ENCODE peak calls at places on chromosomes 6 and 20, in eight cellular contexts. Q is DND-41; P is CD4-positive, alpha-beta T cell; Y is IMR-90; C is neuronal stem cell; H is CD8-positive, alpha-beta T cell; V is tibial nerve; F is SK-N-SH. G is an unnamed sample. For H3K27me3, the result is how much of the 10 kb centered on the place peaks cover.

GRCh38 chr6:37059344-37060194 is 54.1 kb downstream of the FGD2 start:
- DNase-seq in H (no peak), C (peak), P (no peak), Q (no peak), F (no peak), Y (peak), V (no peak), G (peak)

GRCh38 chr20:4041748-4042411 is 26.5 kb upstream of the RNF24 start:
- DNase-seq in Q (no peak), P (no peak), H (no peak), V (peak), Y (peak), C (no peak), F (no peak), G (peak)

GRCh38 chr20:34472246-34472925 is 43.8 kb upstream of the DYNLRB1 start:
- DNase-seq in Y (peak), H (no peak), V (no peak), P (no peak), C (no peak), Q (no peak), F (no peak), G (peak)

GRCh38 chr20:32902456-32903420 is 44.0 kb downstream of the EFCAB8 start:
- DNase-seq in C (peak), F (peak), V (peak), Y (peak), P (peak), Q (peak), H (peak), G (peak)

GRCh38 chr6:20302702-20303251 is 90.5 kb upstream of the MBOAT1 start:
- DNase-seq in Y (peak), F (no peak), C (no peak), V (no peak), P (no peak), Q (no peak), H (no peak), G (peak)

GRCh38 chr20:752263-752662 is 16.0 kb downstream of the SLC52A3 start:
- DNase-seq in P (no peak), C (no peak), Q (no peak), V (no peak), F (no peak), Y (no peak), H (no peak), G (no peak)

GRCh38 chr6:84150680-84151079 is 76.8 kb downstream of the CEP162 start:
- DNase-seq in Y (peak), F (no peak), H (no peak), V (no peak), C (no peak), P (no peak), Q (no peak), G (no peak)

GRCh38 chr6:868212-868611 is 175.3 kb upstream of the EXOC2 start:
- DNase-seq in C (no peak), Q (no peak), F (no peak), H (no peak), P (no peak), V (no peak), Y (no peak), G (no peak)

GRCh38 chr6:73121421-73121993 is 103.8 kb downstream of the KHDC1L start:
- DNase-seq in F (no peak), C (no peak), H (no peak), P (no peak), V (no peak), Y (peak), Q (no peak), G (no peak)

GRCh38 chr6:436308-437041 is 44.9 kb downstream of the IRF4 start:
- DNase-seq in C (no peak), Q (no peak), V (no peak), Y (peak), H (no peak), P (no peak), F (peak), G (no peak)

GRCh38 chr6:19669206-19669605 is 168.0 kb upstream of the ID4 start:
- DNase-seq in P (no peak), F (no peak), C (no peak), H (no peak), V (no peak), Y (no peak), Q (no peak), G (no peak)

DNA sequence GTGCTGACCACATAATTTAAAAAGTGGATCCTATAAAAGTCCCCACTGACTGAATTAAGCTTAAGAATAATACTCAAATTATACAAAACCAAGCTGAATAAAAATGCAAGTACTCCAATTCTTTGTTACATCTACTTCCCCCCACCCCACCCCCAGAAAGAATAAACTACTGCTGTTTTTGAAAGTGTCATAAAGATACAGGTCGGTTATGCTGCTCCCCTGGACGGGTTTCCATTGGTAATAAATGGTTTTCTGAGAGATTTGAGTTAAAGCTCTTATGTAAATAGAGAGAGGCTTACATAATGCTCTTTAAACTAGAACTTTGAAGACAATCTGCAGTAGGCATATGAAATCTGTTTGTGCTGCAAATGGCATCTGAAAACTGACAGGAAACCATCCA is 10.9 kb upstream of the POU3F2 start:
- DNase-seq in V (no peak), Y (no peak), F (no peak), C (no peak), Q (no peak), P (no peak), H (no peak), G (peak)
- H3K27me3 ChIP-seq in V (under half), Y (half or more), F (under half), C (under half), Q (under half), P (half or more), H (under half), G (half or more)

DNA sequence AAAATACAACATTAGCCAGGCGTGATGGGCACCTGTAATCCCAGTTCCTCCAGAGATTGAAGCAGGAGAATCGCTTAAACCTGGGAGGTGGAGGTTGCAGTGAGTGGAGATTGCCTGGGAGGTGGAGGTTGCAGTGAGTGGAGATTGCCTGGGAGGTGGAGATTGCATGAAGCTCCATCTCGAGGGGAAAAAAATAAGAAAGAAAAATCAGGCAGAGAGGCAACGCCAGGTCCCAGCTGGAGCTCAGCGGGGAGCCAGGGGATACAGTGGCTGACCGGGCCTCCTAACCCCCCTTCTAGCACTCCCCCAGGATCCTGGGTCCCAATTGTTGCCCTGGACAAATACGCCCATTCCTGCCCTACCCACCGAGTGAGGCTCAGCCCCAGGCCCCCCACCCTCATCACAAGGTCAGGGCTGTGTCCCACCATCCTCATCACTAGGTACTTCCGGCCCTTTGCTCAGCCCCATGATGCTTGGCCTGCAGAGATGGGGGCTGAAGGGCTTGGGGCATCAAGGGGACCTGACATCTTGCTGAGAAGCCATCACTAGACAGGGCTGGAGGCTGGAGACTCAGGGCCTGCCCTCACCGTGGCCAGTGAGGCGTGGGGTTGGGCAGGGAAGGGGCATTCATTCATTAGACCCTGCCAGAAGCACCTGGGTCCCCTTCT is 1.9 kb downstream of the OGFR start:
- DNase-seq in V (no peak), H (no peak), F (no peak), P (no peak), C (no peak), Q (no peak), Y (no peak), G (no peak)
- H3K27ac ChIP-seq in V (peak), H (no peak), F (no peak), P (peak), C (no peak), Q (peak), Y (peak), G (peak)

GRCh38 chr6:29976253-29976587 is 33.9 kb downstream of the HLA-A start:
- DNase-seq in Y (no peak), Q (no peak), C (no peak), F (no peak), V (no peak), H (no peak), P (no peak), G (no peak)

GRCh38 chr6:29974901-29975560 is 32.7 kb downstream of the HLA-A start:
- DNase-seq in F (no peak), P (no peak), Q (no peak), C (no peak), V (no peak), H (no peak), Y (no peak), G (no peak)

GRCh38 chr6:29975561-29975907 is 33.2 kb downstream of the HLA-A start:
- DNase-seq in C (no peak), Y (no peak), H (no peak), P (no peak), V (no peak), F (no peak), Q (no peak), G (no peak)

GRCh38 chr6:29976588-29977424 is 34.5 kb downstream of the HLA-A start:
- DNase-seq in C (peak), F (peak), P (peak), Q (no peak), Y (peak), H (no peak), V (peak), G (peak)

GRCh38 chr6:29977425-29977727 is 35.0 kb downstream of the HLA-A start:
- DNase-seq in Q (no peak), H (no peak), Y (no peak), V (no peak), P (no peak), C (no peak), F (no peak), G (no peak)
- H3K27me3 ChIP-seq in Q (under half), H (under half), Y (under half), V (under half), P (under half), C (under half), F (under half), G (under half)

DNA sequence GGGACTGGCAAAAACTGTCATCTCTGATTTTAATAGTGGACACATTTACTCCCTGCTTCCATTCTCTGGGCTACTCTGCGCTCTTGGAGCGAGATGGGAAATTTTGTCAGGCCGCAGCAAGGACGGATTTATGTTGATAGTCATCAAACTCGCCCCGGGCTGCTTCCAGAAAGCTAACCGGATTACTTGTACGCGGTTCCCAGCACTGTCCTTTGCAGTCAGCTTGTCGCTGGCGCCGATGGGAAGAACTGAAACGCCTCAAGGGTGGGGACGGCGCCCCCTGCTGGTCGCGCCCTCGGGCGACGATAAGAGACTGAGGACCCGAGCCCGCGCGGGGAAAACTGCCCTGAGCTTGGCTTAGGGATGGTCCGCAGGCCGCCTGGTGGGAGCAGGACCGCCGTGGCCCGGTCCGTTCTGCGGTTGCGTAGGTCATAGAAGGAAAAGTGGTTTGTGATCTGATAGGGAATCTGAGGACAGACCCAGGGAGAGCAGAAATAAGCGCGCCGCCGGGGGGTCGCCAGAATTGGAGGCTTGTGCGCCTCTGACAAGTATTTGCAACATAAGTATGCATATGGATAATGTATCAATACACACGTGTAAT is 984 bp upstream of the ABT1 start:
- DNase-seq in F (peak), C (peak), V (peak), H (peak), P (peak), Y (peak), Q (peak), G (peak)
- H3K27ac ChIP-seq in F (peak), C (no peak), V (peak), H (peak), P (no peak), Y (peak), Q (peak), G (peak)

GRCh38 chr20:1945134-1945618 is 48.7 kb downstream of the PDYN start:
- DNase-seq in P (no peak), C (no peak), F (no peak), V (peak), H (no peak), Y (no peak), Q (no peak), G (no peak)

GRCh38 chr20:1942486-1943266 is 47.5 kb downstream of the SIRPA start:
- DNase-seq in Q (no peak), H (no peak), V (no peak), F (no peak), P (no peak), C (no peak), Y (no peak), G (no peak)

GRCh38 chr20:1943267-1944002 is 48.2 kb downstream of the SIRPA start:
- DNase-seq in C (no peak), Q (no peak), V (peak), H (no peak), P (no peak), F (no peak), Y (no peak), G (no peak)

GRCh38 chr20:1945660-1946059 is 48.2 kb downstream of the PDYN start:
- DNase-seq in C (no peak), Q (no peak), Y (no peak), H (no peak), V (no peak), P (no peak), F (no peak), G (no peak)

DNA sequence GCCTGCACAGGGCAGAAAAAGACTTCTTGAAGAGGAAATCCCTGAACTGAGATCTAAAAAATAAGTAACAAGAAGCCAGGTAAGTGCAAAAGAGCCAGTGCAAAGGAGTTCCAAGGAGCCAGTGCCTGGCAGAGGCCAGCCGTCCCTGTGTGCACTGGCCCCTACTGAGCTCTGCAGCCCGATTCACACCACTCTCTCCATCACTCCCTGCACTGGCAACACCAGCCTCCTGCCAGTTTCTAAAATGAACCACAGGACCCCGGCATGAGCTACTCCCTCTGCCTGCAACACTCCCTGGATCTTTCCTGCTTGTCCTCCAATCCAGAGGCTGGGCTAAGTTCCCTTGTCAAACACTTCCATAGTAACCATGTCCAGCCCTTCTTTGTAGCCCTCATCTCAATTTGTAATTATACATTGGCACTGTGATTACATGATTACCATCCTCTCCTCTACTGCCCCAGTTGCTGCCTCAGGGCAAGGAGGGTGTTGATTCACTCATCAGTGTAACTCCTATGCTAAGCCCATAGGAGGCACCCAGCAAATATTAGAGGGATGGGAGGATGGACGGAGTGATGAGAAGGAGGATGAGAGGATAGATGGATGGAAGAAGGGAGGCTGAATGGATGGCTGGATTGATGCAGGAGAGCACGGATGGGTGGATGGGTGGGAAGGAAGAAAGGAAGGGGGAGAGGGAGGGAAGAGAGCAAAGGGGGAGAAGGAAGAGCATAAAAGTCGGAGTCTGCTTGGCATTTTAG is 49.3 kb downstream of the SIRPA start:
- DNase-seq in F (no peak), V (no peak), Q (no peak), C (no peak), H (no peak), Y (no peak), P (no peak), G (no peak)
- H3K27me3 ChIP-seq in F (under half), V (under half), Q (under half), C (under half), H (under half), Y (half or more), P (under half), G (under half)

GRCh38 chr6:24775520-24776058 is 852 bp downstream of the GMNN start:
- DNase-seq in V (no peak), H (peak), Y (peak), P (peak), F (no peak), Q (no peak), C (no peak), G (no peak)

GRCh38 chr6:24778878-24779277 is 4.1 kb downstream of the GMNN start:
- DNase-seq in V (no peak), Y (no peak), H (no peak), Q (no peak), C (no peak), F (no peak), P (no peak), G (no peak)

GRCh38 chr6:24778121-24778520 is 3.4 kb downstream of the GMNN start:
- DNase-seq in Q (no peak), H (no peak), F (no peak), C (no peak), Y (no peak), V (no peak), P (no peak), G (no peak)

GRCh38 chr6:24779416-24779815 is 4.7 kb downstream of the GMNN start:
- DNase-seq in Y (peak), F (no peak), P (no peak), V (no peak), H (no peak), Q (no peak), C (no peak), G (no peak)

GRCh38 chr6:24777227-24777626 is 2.5 kb downstream of the GMNN start:
- DNase-seq in Q (no peak), C (no peak), P (no peak), H (no peak), Y (no peak), V (no peak), F (no peak), G (peak)
- H3K27ac ChIP-seq in Q (peak), C (no peak), P (no peak), H (no peak), Y (no peak), V (no peak), F (peak), G (peak)

DNA sequence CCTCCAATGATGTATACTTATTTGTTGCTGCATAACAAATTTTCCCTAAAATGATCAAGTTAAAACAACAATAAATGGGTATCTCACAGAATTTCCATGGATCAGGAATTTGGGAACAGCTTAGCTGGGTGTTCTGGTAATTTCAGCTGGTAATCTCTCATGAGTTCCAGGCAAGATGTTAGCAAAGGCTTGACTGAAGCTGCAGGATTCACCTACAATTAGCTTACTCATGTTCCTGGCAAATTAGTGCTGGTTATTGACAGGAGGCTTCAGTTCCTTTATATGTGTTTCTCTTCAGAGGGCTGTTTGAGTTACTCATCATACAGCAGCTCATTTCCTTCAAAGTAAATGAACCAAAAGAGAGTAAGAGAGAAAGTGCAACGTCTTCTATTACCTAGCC is 506.3 kb upstream of the IMPG1 start:
- DNase-seq in C (no peak), P (no peak), V (no peak), F (no peak), H (no peak), Q (no peak), Y (no peak), G (no peak)
- H3K27me3 ChIP-seq in C (under half), P (under half), V (under half), F (under half), H (under half), Q (under half), Y (under half), G (under half)

GRCh38 chr6:104548297-104548696 is 311.4 kb downstream of the HACE1 start:
- DNase-seq in P (no peak), V (no peak), H (no peak), F (no peak), Y (no peak), Q (no peak), C (no peak), G (no peak)
- H3K27ac ChIP-seq in P (no peak), V (no peak), H (no peak), F (no peak), Y (no peak), Q (no peak), C (no peak), G (no peak)

G was measured in osteoblast.